ENCODE peak calls at places on chromosome 6, in four cellular contexts. O, J, D and V are unnamed samples.

GRCh38 chr6:51396583-51396982 is 577.9 kb downstream of the TFAP2B start:
- DNase-seq in O (no peak), J (no peak), D (no peak), V (no peak)

GRCh38 chr6:23873161-23873560 is 252.9 kb upstream of the NRSN1 start:
- DNase-seq in O (no peak), J (no peak), D (no peak), V (no peak)

GRCh38 chr6:159217595-159218275 is 48.5 kb downstream of the FNDC1 start:
- DNase-seq in O (peak; percentile 4), J (peak; percentile 56), D (peak; percentile 21), V (peak; percentile 1)

GRCh38 chr6:7085911-7086310 is 21.9 kb upstream of the RREB1 start:
- DNase-seq in O (no peak), J (no peak), D (no peak), V (no peak)

GRCh38 chr6:111382476-111383294 is 100.3 kb downstream of the REV3L start:
- DNase-seq in O (no peak), J (no peak), D (no peak), V (no peak)

GRCh38 chr6:34791164-34791841 is 580 bp upstream of the BLTP3A start:
- DNase-seq in O (no peak), J (peak; percentile 77), D (peak; percentile 17), V (no peak)

GRCh38 chr6:80235647-80236046 is 129.2 kb downstream of the BCKDHB start:
- DNase-seq in O (no peak), J (no peak), D (no peak), V (no peak)

GRCh38 chr6:37558646-37559045 is 59.0 kb upstream of the CCDC167 start:
- DNase-seq in O (no peak), J (no peak), D (no peak), V (no peak)

GRCh38 chr6:252775-253526 is 39.3 kb upstream of the DUSP22 start:
- DNase-seq in O (peak; percentile 60), J (no peak), D (no peak), V (no peak)

GRCh38 chr6:21856844-21857243 is 263.3 kb downstream of the SOX4 start:
- DNase-seq in O (no peak), J (no peak), D (peak; percentile 69), V (no peak)

DNA sequence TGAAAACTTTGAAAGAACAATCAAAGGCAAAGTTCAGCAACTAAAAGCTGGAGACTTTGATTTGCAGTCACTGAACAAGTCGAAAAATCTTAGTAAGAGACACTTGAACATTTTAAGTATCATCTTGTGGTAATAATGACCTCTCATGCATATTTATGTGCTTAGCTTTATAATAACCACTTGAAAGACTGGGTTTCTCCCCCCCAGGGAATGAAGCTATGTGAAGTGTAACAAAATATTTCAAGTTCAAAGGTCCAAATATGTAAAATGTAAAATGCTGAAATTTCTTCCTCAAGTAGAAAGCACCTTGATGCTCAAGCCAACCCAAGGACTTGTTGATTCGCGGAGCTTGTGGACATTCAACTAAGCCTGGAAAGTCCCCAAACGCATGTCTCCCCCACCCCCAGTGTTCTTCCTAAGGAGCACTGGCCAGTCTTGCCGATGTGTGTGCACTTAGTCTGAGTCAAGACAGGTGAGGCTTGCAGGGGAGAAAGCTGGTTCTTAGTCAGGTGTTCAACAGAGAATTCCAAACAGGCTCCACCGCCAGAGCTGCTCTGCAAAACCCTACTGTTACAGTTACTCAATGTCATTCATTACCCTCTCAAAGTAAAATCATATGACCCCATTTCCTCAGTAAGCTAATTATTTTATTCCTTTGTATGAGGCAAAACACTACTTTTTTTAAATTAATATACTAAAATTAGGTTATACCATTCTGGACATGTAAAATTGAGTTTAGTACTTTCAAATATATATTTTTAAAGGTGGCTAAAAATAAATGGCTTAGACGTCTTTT is 46.9 kb upstream of the QKI start:
- DNase-seq in O (no peak), J (no peak), D (no peak), V (peak; percentile 52)
- TF ChIP-seq FOS in O (no peak), J (no peak), D (no peak), V (no peak)

GRCh38 chr6:127538750-127539264 is 19.7 kb upstream of the MTCL3 start:
- DNase-seq in O (no peak), J (no peak), D (no peak), V (no peak)

GRCh38 chr6:127532991-127533390 is 13.9 kb upstream of the MTCL3 start:
- DNase-seq in O (no peak), J (no peak), D (no peak), V (no peak)
- TF ChIP-seq FOS in O (no peak), J (no peak), D (no peak), V (no peak)

GRCh38 chr6:138691595-138692057 is 81.9 kb upstream of the CCDC28A start:
- DNase-seq in O (no peak), J (no peak), D (peak; percentile 77), V (peak; percentile 66)
- TF ChIP-seq FOS in O (no peak), J (no peak), D (no peak), V (no peak)

GRCh38 chr6:106829451-106829850 is 145.1 kb downstream of the CD24 start:
- DNase-seq in O (no peak), J (peak; percentile 49), D (no peak), V (no peak)

GRCh38 chr6:106827081-106827480 is 147.4 kb downstream of the CD24 start:
- DNase-seq in O (no peak), J (no peak), D (no peak), V (no peak)

GRCh38 chr6:106823058-106823457 is 151.5 kb downstream of the CD24 start:
- DNase-seq in O (no peak), J (no peak), D (no peak), V (no peak)

GRCh38 chr6:106823732-106824351 is 150.7 kb downstream of the CD24 start:
- DNase-seq in O (no peak), J (no peak), D (no peak), V (no peak)

DNA sequence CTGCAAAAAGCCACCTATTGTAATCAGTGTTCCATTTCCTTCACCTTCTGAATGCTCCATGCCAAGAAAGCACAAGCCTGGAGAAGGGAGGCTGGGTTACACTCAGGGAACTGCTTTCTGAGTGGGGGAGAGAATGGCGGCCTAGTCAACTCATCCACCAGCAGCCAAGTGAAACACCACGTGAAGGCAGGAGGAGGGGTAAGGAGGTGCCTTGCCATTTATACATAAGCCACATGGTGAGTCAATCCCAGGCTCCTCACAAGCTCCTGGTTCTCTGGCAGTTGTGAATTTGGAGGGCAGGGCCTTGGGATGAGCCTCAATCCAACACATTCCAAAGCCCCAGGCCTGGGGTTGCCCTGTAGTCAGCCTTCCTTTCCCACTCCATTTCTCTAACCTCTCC is 149.4 kb downstream of the CD24 start:
- DNase-seq in O (no peak), J (no peak), D (no peak), V (no peak)
- TF ChIP-seq FOS in O (no peak), J (no peak), D (no peak), V (no peak)

GRCh38 chr6:41289815-41290214 is 3.3 kb upstream of the TREM1 start:
- DNase-seq in O (no peak), J (no peak), D (no peak), V (no peak)

GRCh38 chr6:41284726-41285125 is 1.8 kb downstream of the TREM1 start:
- DNase-seq in O (no peak), J (no peak), D (peak; percentile 20), V (no peak)

GRCh38 chr6:41283597-41283996 is 2.9 kb downstream of the TREM1 start:
- DNase-seq in O (no peak), J (no peak), D (no peak), V (no peak)

GRCh38 chr6:41288025-41288777 is 1.7 kb upstream of the TREM1 start:
- DNase-seq in O (no peak), J (no peak), D (peak; percentile 11), V (no peak)

DNA sequence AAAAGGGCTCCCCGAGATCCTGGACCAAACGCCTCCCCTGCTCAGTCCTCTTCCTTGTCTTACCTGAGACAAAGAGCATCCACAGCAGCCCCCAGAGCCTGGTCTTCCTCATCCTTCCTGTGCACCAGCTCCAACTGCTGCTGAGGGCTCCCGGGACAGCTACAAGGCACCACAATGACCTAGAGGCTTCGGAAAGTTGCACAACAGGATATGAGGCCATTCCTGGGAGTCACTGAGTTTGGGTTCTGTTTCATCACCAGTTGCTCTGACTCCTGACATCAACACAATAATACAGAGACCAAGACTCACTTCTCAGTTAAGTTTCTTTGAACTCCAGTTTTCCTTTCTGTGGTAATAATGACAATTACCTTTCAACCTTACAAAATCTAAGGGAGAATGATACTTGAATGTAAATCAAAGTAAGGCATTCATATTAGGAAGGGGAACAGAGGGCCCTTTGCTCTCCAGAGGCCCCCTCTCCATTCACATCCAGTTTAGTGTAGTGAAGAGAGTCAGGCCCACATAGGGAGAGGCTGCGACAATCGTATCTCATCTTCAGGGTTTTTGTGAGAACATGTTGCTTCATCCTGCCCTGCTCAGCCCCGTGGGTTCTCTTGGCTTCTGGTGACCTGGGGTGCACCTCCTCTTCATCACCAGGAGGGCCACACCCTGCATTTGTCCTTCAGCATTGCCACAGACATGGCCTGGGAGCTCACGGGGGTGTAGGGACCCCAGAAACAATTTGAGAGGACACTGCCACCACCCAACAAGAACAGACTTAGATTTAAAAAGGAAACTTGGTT is at the start of gene TREM1:
- DNase-seq in O (no peak), J (peak; percentile 2), D (peak; percentile 51), V (no peak)
- TF ChIP-seq FOS in O (no peak), J (no peak), D (no peak), V (no peak)